ENCODE peak calls at places on chromosome 9, in ten cellular contexts. A is uterus, W is K562, E is heart left ventricle, K is gastrocnemius medialis, I is Peyer's patch, O is body of pancreas, S is ovary, L is A549, V is spleen. J is an unnamed sample.

GRCh38 chr9:114503009-114503408 is 2.3 kb downstream of the WHRN start:
- DNase-seq in L (no peak), E (no peak), I (peak; percentile 35), A (no peak), O (peak; percentile 57), K (no peak), V (no peak), S (peak; percentile 40), W (no peak), J (no peak)

GRCh38 chr9:12771891-12772290 is 2.9 kb upstream of the LURAP1L start:
- DNase-seq in K (no peak), W (no peak), L (no peak), E (no peak), A (no peak), S (no peak), V (no peak), I (no peak), O (no peak), J (no peak)

GRCh38 chr9:96442491-96442890 is 7.5 kb upstream of the HABP4 start:
- DNase-seq in L (no peak), E (no peak), W (no peak), K (no peak), A (no peak), V (no peak), I (no peak), S (no peak), O (no peak), J (no peak)

GRCh38 chr9:96150324-96151023 is 151.5 kb downstream of the HSD17B3 start:
- DNase-seq in W (no peak), E (no peak), I (no peak), V (no peak), O (peak; percentile 26), L (no peak), K (no peak), S (no peak), A (no peak), J (no peak)

GRCh38 chr9:109705515-109705914 is 74.5 kb upstream of the PALM2AKAP2 start:
- DNase-seq in W (no peak), L (peak; percentile 46), O (no peak), E (no peak), S (no peak), K (no peak), I (no peak), A (no peak), V (no peak), J (no peak)

GRCh38 chr9:104606202-104606601 is 775 bp upstream of the OR13C2 start:
- DNase-seq in W (no peak), L (no peak), O (no peak), S (no peak), K (no peak), A (no peak), I (no peak), V (no peak), E (no peak), J (no peak)

GRCh38 chr9:120874226-120874839 is 2.7 kb downstream of the PHF19 start:
- DNase-seq in W (no peak), S (no peak), L (no peak), I (no peak), K (no peak), A (no peak), E (no peak), V (peak; percentile 56), O (no peak), J (no peak)

GRCh38 chr9:24614070-24614469 is 68.4 kb upstream of the IZUMO3 start:
- DNase-seq in W (no peak), S (no peak), L (no peak), K (no peak), A (no peak), E (no peak), V (no peak), I (no peak), O (no peak), J (no peak)

GRCh38 chr9:68546596-68547390 is 6.1 kb upstream of the TMEM252 start:
- DNase-seq in I (peak; percentile 43), W (no peak), V (no peak), A (no peak), K (no peak), E (no peak), S (no peak), L (no peak), O (no peak), J (no peak)

GRCh38 chr9:17852108-17852507 is 273.2 kb downstream of the SH3GL2 start:
- DNase-seq in E (no peak), K (no peak), O (no peak), W (no peak), I (no peak), A (no peak), L (no peak), S (no peak), V (no peak), J (no peak)

GRCh38 chr9:112273826-112274225 is 59.6 kb downstream of the PTBP3 start:
- DNase-seq in V (no peak), I (no peak), O (no peak), E (no peak), K (no peak), L (no peak), W (no peak), S (no peak), A (no peak), J (no peak)

GRCh38 chr9:133738039-133738805 is at the start of gene SARDH:
- DNase-seq in E (peak; percentile 53), W (peak; percentile 64), O (peak; percentile 82), S (peak; percentile 72), A (peak; percentile 67), I (peak; percentile 41), L (no peak), V (peak; percentile 87), K (peak; percentile 25), J (peak; percentile 49)
- H3K27ac ChIP-seq in E (no peak within 1 kb of the TSS), W (no peak within 1 kb of the TSS), O (peak within 1 kb of the TSS; percentile 83), S (no peak within 1 kb of the TSS), A (no peak within 1 kb of the TSS), I (no peak within 1 kb of the TSS), L (peak within 1 kb of the TSS; percentile 62), V (peak within 1 kb of the TSS; percentile 50), K (peak within 1 kb of the TSS; percentile 26), J (peak within 1 kb of the TSS; percentile 35)

DNA sequence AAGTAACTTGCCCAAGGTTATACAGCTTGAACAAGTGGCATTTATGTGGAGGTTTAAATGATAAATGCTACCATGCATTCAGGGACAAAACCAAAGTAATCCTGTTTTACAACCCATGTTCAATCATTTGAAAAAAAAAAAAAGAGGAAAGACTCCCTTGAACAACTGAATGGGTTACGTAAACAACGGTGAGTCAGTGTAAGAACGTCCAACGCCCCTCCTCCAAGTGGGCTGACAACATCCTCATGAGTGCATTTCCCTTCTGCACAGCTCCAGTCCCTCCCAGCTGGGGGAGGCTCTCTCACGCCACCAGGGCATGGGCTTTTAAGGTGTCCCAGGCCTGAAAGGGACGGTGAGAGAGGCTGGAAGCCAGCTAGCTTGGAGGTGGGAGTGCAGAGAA is 90.0 kb downstream of the PRRT1B start:
- DNase-seq in E (peak; percentile 86), K (peak; percentile 89), O (peak; percentile 90), W (peak; percentile 88), V (peak; percentile 92), S (peak; percentile 75), A (peak; percentile 86), I (peak; percentile 69), L (peak; percentile 89), J (peak; percentile 82)
- TF ChIP-seq POLR2A in E (peak; percentile 42), K (peak; percentile 67), O (peak; percentile 11), W (no peak), V (no peak), S (no peak), A (peak; percentile 39), I (peak; percentile 56), L (no peak), J (no peak)

GRCh38 chr9:136095028-136095494 is at the start of gene NACC2:
- DNase-seq in L (peak; percentile 69), E (peak; percentile 83), O (peak; percentile 82), S (peak; percentile 82), I (no peak), V (peak; percentile 90), K (peak; percentile 81), W (peak; percentile 82), A (peak; percentile 70), J (no peak)
- H3K4me1 ChIP-seq in L (peaks cover 46% of the 10 kb centered on the region), E (peaks cover 56% of the 10 kb centered on the region), O (peaks cover 57% of the 10 kb centered on the region), S (peaks cover 14% of the 10 kb centered on the region), I (no peaks in the 10 kb centered on the region), V (peaks cover 72% of the 10 kb centered on the region), K (peaks cover 49% of the 10 kb centered on the region), W (peaks cover 72% of the 10 kb centered on the region), A (no peaks in the 10 kb centered on the region), J (peaks cover 57% of the 10 kb centered on the region)

GRCh38 chr9:20948703-20949102 is 82.7 kb downstream of the HACD4 start:
- DNase-seq in L (no peak), E (no peak), I (no peak), S (no peak), O (no peak), W (no peak), V (no peak), K (no peak), A (no peak), J (no peak)
- H3K27ac ChIP-seq in L (no peak overlapping the region), E (no peak overlapping the region), I (no peak overlapping the region), S (no peak overlapping the region), O (no peak overlapping the region), W (no peak overlapping the region), V (no peak overlapping the region), K (no peak overlapping the region), A (no peak overlapping the region), J (no peak overlapping the region)